ENCODE peak calls at places on chromosome 2, in ten cellular contexts. F is BE2C; J is uterus; E is CD8-positive, alpha-beta T cell; A is DND-41; M is heart right ventricle; U is stomach; V is thyroid gland; Z is esophagus squamous epithelium; C is left ventricle myocardium inferior. B is an unnamed sample.

GRCh38 chr2:28185881-28186280 is 206.8 kb upstream of the FOSL2 start:
- DNase-seq in F (no peak), J (no peak), E (no peak), A (no peak), M (no peak), U (no peak), V (no peak), Z (no peak), C (no peak), B (no peak)

GRCh38 chr2:174924061-174924693 is 81.0 kb downstream of the CHN1 start:
- DNase-seq in F (no peak), J (no peak), E (no peak), A (no peak), M (no peak), U (no peak), V (no peak), Z (no peak), C (no peak), B (no peak)

GRCh38 chr2:9811679-9812511 is 31.4 kb upstream of the TAF1B start:
- DNase-seq in F (no peak), J (no peak), E (no peak), A (no peak), M (no peak), U (peak; percentile 24), V (no peak), Z (no peak), C (no peak), B (peak; percentile 56)

GRCh38 chr2:234308814-234309195 is 188.1 kb downstream of the ARL4C start:
- DNase-seq in F (no peak), J (no peak), E (peak; percentile 60), A (no peak), M (no peak), U (no peak), V (no peak), Z (no peak), C (no peak), B (peak; percentile 72)

GRCh38 chr2:11483806-11484147 is 17.8 kb upstream of the E2F6 start:
- DNase-seq in F (no peak), J (no peak), E (no peak), A (no peak), M (no peak), U (no peak), V (no peak), Z (no peak), C (no peak), B (no peak)

GRCh38 chr2:24855022-24855622 is 61.9 kb downstream of the CENPO start:
- DNase-seq in F (no peak), J (no peak), E (no peak), A (no peak), M (no peak), U (no peak), V (no peak), Z (no peak), C (peak; percentile 30), B (no peak)

GRCh38 chr2:112519506-112519905 is 22.8 kb upstream of the POLR1B start:
- DNase-seq in F (no peak), J (no peak), E (no peak), A (no peak), M (no peak), U (no peak), V (no peak), Z (no peak), C (no peak), B (no peak)

GRCh38 chr2:112001136-112001764 is 53.8 kb upstream of the TMEM87B start:
- DNase-seq in F (no peak), J (no peak), E (no peak), A (no peak), M (no peak), U (no peak), V (no peak), Z (no peak), C (no peak), B (no peak)

GRCh38 chr2:189407161-189407943 is 33.9 kb upstream of the WDR75 start:
- DNase-seq in F (peak; percentile 32), J (peak; percentile 27), E (no peak), A (no peak), M (no peak), U (no peak), V (no peak), Z (no peak), C (no peak), B (no peak)

GRCh38 chr2:216328347-216328746 is 43.9 kb downstream of the MARCHF4 start:
- DNase-seq in F (no peak), J (no peak), E (no peak), A (no peak), M (no peak), U (no peak), V (no peak), Z (no peak), C (no peak), B (no peak)

GRCh38 chr2:9558948-9559381 is 3.3 kb upstream of the ADAM17 start:
- DNase-seq in F (no peak), J (peak; percentile 46), E (no peak), A (no peak), M (no peak), U (no peak), V (peak; percentile 47), Z (no peak), C (no peak), B (peak; percentile 75)

GRCh38 chr2:237695201-237695780 is 67.9 kb downstream of the LRRFIP1 start:
- DNase-seq in F (no peak), J (no peak), E (no peak), A (peak; percentile 56), M (no peak), U (no peak), V (no peak), Z (no peak), C (no peak), B (peak; percentile 73)

GRCh38 chr2:17879137-17879912 is 858 bp downstream of the KCNS3 start:
- DNase-seq in F (peak; percentile 48), J (peak; percentile 36), E (no peak), A (no peak), M (peak; percentile 72), U (peak; percentile 75), V (peak; percentile 65), Z (no peak), C (peak; percentile 73), B (peak; percentile 84)

GRCh38 chr2:172998547-172998946 is 77.1 kb upstream of the MAP3K20 start:
- DNase-seq in F (no peak), J (no peak), E (no peak), A (no peak), M (no peak), U (no peak), V (no peak), Z (no peak), C (no peak), B (no peak)

GRCh38 chr2:3610415-3610814 is 15.5 kb downstream of the COLEC11 start:
- DNase-seq in F (no peak), J (no peak), E (no peak), A (no peak), M (no peak), U (peak; percentile 9), V (no peak), Z (no peak), C (no peak), B (no peak)

GRCh38 chr2:110116033-110116710 is 550 bp upstream of the MALL start:
- DNase-seq in F (no peak), J (no peak), E (no peak), A (no peak), M (no peak), U (no peak), V (peak; percentile 29), Z (no peak), C (no peak), B (peak; percentile 79)
- TF ChIP-seq CTCF in F (peak; percentile 16), J (peak; percentile 24), E (no peak), A (no peak), M (peak; percentile 56), U (peak; percentile 28), V (peak; percentile 29), Z (peak; percentile 14), C (peak; percentile 71), B (peak; percentile 53)

GRCh38 chr2:222960126-222960525 is 91.9 kb upstream of the KCNE4 start:
- DNase-seq in F (no peak), J (no peak), E (no peak), A (no peak), M (no peak), U (no peak), V (no peak), Z (no peak), C (no peak), B (no peak)
- H3K9me3 ChIP-seq in F (no peaks in the 10 kb centered on the region), J (no peaks in the 10 kb centered on the region), E (no peaks in the 10 kb centered on the region), A (no peaks in the 10 kb centered on the region), M (no peaks in the 10 kb centered on the region), U (no peaks in the 10 kb centered on the region), V (no peaks in the 10 kb centered on the region), Z (no peaks in the 10 kb centered on the region), C (peaks cover 5% of the 10 kb centered on the region), B (no peaks in the 10 kb centered on the region)

GRCh38 chr2:239234826-239235175 is 166.0 kb downstream of the HDAC4 start:
- DNase-seq in F (no peak), J (no peak), E (no peak), A (no peak), M (no peak), U (no peak), V (no peak), Z (no peak), C (no peak), B (no peak)
- H3K4me1 ChIP-seq in F (peaks cover 11% of the 10 kb centered on the region), J (no peaks in the 10 kb centered on the region), E (peaks cover 53% of the 10 kb centered on the region), A (peaks cover 73% of the 10 kb centered on the region), M (peaks cover 30% of the 10 kb centered on the region), U (peaks cover 53% of the 10 kb centered on the region), V (peaks cover 14% of the 10 kb centered on the region), Z (peaks cover 10% of the 10 kb centered on the region), C (peaks cover 34% of the 10 kb centered on the region), B (no peaks in the 10 kb centered on the region)

DNA sequence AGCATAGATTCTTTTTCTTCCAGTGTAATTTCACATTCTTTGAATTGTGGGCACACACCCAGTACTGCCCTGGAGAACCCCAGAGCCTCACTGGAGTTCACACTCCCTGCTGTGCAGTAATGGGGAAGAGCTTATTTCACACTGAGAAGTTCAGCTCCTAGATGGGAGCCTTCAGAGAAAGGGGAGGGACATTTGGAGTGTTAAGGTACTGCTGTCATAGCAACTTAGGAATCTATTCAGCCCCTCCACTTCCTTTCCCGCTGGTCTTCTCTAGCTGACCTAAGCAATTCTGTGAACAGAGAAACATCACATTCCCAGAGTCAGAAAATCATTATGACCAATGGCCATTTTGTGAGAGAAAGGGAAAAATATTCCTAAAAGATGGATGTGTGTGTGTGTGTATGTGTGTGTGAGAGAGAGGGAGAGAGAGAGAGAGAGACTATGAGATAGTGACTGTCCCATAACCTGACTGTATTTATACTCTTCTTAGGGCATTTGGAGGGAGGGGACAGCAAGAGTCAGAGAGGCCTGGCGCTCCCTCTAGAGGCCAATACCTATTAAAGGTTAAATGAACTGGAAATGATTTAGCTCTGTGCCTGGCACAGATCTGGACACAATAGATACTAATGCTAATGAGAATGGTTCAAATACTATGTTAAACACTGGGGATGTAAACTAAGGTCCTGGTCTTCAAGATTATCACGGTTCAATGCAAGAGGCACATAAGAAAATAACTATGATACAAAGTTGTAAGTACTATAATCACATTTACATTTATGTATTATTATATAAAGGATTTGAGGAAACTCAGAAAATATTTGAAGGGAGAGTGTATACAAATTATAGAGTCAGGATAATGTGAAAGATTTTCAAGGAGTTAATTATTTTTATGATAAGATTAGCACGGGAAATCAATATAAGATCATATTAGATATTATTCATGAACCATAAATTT is 41.5 kb upstream of the RPE start:
- DNase-seq in F (peak; percentile 74), J (no peak), E (peak; percentile 30), A (peak; percentile 30), M (no peak), U (peak; percentile 61), V (peak; percentile 40), Z (peak; percentile 5), C (peak; percentile 18), B (no peak)
- TF ChIP-seq CTCF in F (peak; percentile 87), J (peak; percentile 32), E (peak; percentile 76), A (peak; percentile 63), M (peak; percentile 69), U (peak; percentile 50), V (peak; percentile 68), Z (peak; percentile 31), C (peak; percentile 77), B (peak; percentile 57)

GRCh38 chr2:62283147-62283546 is 87.2 kb downstream of the B3GNT2 start:
- DNase-seq in F (no peak), J (no peak), E (no peak), A (no peak), M (no peak), U (no peak), V (no peak), Z (no peak), C (no peak), B (no peak)
- H3K9me3 ChIP-seq in F (no peaks in the 10 kb centered on the region), J (no peaks in the 10 kb centered on the region), E (peaks cover 8% of the 10 kb centered on the region), A (peaks cover 15% of the 10 kb centered on the region), M (no peaks in the 10 kb centered on the region), U (peaks cover 7% of the 10 kb centered on the region), V (no peaks in the 10 kb centered on the region), Z (peaks cover 11% of the 10 kb centered on the region), C (peaks cover 30% of the 10 kb centered on the region), B (peaks cover 11% of the 10 kb centered on the region)